ENCODE peak calls at places on chromosomes 11 and 22, in four cellular contexts. One of them, this sample, is unnamed.

GRCh38 chr11:22337571-22338464 is at the start of gene SLC17A6:
- DNase-seq in HuH-7: peak
- DNase-seq in midbrain: peak
- DNase-seq in erythroblast: peak
- DNase-seq in this sample: no peak

GRCh38 chr11:44454686-44455085 is 110.8 kb upstream of the CD82 start:
- DNase-seq in midbrain: no peak
- DNase-seq in erythroblast: no peak
- DNase-seq in HuH-7: no peak
- DNase-seq in this sample: no peak

GRCh38 chr11:1301220-1302000 is 8.0 kb downstream of the TOLLIP start:
- DNase-seq in HuH-7: no peak
- DNase-seq in erythroblast: no peak
- DNase-seq in midbrain: no peak
- DNase-seq in this sample: peak

GRCh38 chr11:104338186-104338585 is 174.2 kb upstream of the PDGFD start:
- DNase-seq in HuH-7: no peak
- DNase-seq in erythroblast: no peak
- DNase-seq in midbrain: no peak
- DNase-seq in this sample: no peak

GRCh38 chr22:27986459-27986858 is 67.4 kb upstream of the PITPNB start:
- DNase-seq in erythroblast: no peak
- DNase-seq in HuH-7: no peak
- DNase-seq in midbrain: no peak
- DNase-seq in this sample: peak

GRCh38 chr11:128940156-128940555 is 2.5 kb downstream of the TP53AIP1 start:
- DNase-seq in midbrain: no peak
- DNase-seq in erythroblast: no peak
- DNase-seq in HuH-7: no peak
- DNase-seq in this sample: no peak

GRCh38 chr11:108713076-108713790 is 48.4 kb downstream of the DDX10 start:
- DNase-seq in midbrain: no peak
- DNase-seq in HuH-7: no peak
- DNase-seq in erythroblast: no peak
- DNase-seq in this sample: no peak

GRCh38 chr22:39678862-39679490 is 108.4 kb downstream of the CACNA1I start:
- DNase-seq in erythroblast: no peak
- DNase-seq in midbrain: no peak
- DNase-seq in HuH-7: no peak
- DNase-seq in this sample: no peak

GRCh38 chr22:39364646-39365405 is 15.0 kb downstream of the SYNGR1 start:
- DNase-seq in midbrain: peak
- DNase-seq in erythroblast: peak
- DNase-seq in HuH-7: no peak
- DNase-seq in this sample: no peak

GRCh38 chr11:122804161-122804560 is 34.1 kb upstream of the CRTAM start:
- DNase-seq in HuH-7: no peak
- DNase-seq in midbrain: no peak
- DNase-seq in erythroblast: no peak
- DNase-seq in this sample: no peak

GRCh38 chr11:63951779-63952536 is 13.2 kb downstream of the NAA40 start:
- DNase-seq in erythroblast: no peak
- DNase-seq in HuH-7: no peak
- DNase-seq in midbrain: no peak
- DNase-seq in this sample: no peak

GRCh38 chr11:114440971-114441810 is 1.9 kb downstream of the REXO2 start:
- DNase-seq in HuH-7: no peak
- DNase-seq in erythroblast: peak
- DNase-seq in midbrain: no peak
- DNase-seq in this sample: no peak

GRCh38 chr11:16924462-16924825 is 89.8 kb downstream of the PLEKHA7 start:
- DNase-seq in erythroblast: no peak
- DNase-seq in midbrain: no peak
- DNase-seq in HuH-7: no peak
- DNase-seq in this sample: no peak

GRCh38 chr11:68821670-68822069 is 20.0 kb downstream of the CPT1A start:
- DNase-seq in erythroblast: no peak
- DNase-seq in HuH-7: no peak
- DNase-seq in midbrain: no peak
- DNase-seq in this sample: no peak

GRCh38 chr22:26512149-26512793 is at the start of gene TFIP11:
- DNase-seq in midbrain: peak
- DNase-seq in erythroblast: peak
- DNase-seq in HuH-7: peak
- DNase-seq in this sample: peak

GRCh38 chr11:23869673-23870072 is 627.2 kb upstream of the LUZP2 start:
- DNase-seq in erythroblast: no peak
- DNase-seq in HuH-7: no peak
- DNase-seq in midbrain: no peak
- DNase-seq in this sample: no peak

GRCh38 chr11:705646-706438 is at the start of gene EPS8L2:
- DNase-seq in midbrain: no peak
- DNase-seq in erythroblast: no peak
- DNase-seq in HuH-7: peak
- DNase-seq in this sample: no peak

GRCh38 chr11:80163441-80163840 is 722.6 kb upstream of the TENM4 start:
- DNase-seq in HuH-7: no peak
- DNase-seq in erythroblast: no peak
- DNase-seq in midbrain: no peak
- DNase-seq in this sample: no peak

This sample was measured in osteocyte.